ENCODE peak calls at places on chromosomes 13 and 19, in four cellular contexts. Q, J, D and A are unnamed samples.

GRCh38 chr19:39307233-39307821 is 11.1 kb downstream of the IFNL1 start:
- DNase-seq in J (peak; percentile 53), Q (no peak), D (peak; percentile 4), A (no peak)

GRCh38 chr19:55311797-55312196 is 13.3 kb downstream of the TMEM150B start:
- DNase-seq in D (no peak), J (no peak), Q (no peak), A (no peak)

GRCh38 chr13:47539317-47539716 is 461.8 kb downstream of the SUCLA2 start:
- DNase-seq in Q (no peak), J (no peak), D (no peak), A (no peak)

GRCh38 chr19:15583346-15583745 is 31.7 kb upstream of the CYP4F8 start:
- DNase-seq in D (no peak), J (no peak), Q (no peak), A (no peak)

GRCh38 chr13:101979825-101980224 is 422.0 kb downstream of the FGF14 start:
- DNase-seq in D (no peak), Q (no peak), J (no peak), A (no peak)

GRCh38 chr19:50300814-50301606 is 28.2 kb downstream of the KCNC3 start:
- DNase-seq in J (peak; percentile 19), D (no peak), Q (peak; percentile 51), A (no peak)

GRCh38 chr19:18379803-18380747 is 5.9 kb upstream of the GDF15 start:
- DNase-seq in Q (peak; percentile 73), D (no peak), J (peak; percentile 80), A (no peak)

GRCh38 chr19:29855087-29855486 is 43.3 kb downstream of the CCNE1 start:
- DNase-seq in Q (no peak), J (no peak), D (no peak), A (no peak)

GRCh38 chr13:32314968-32315254 is 252 bp downstream of the ZAR1L start:
- DNase-seq in D (peak; percentile 58), J (no peak), Q (peak; percentile 27), A (peak; percentile 16)

DNA sequence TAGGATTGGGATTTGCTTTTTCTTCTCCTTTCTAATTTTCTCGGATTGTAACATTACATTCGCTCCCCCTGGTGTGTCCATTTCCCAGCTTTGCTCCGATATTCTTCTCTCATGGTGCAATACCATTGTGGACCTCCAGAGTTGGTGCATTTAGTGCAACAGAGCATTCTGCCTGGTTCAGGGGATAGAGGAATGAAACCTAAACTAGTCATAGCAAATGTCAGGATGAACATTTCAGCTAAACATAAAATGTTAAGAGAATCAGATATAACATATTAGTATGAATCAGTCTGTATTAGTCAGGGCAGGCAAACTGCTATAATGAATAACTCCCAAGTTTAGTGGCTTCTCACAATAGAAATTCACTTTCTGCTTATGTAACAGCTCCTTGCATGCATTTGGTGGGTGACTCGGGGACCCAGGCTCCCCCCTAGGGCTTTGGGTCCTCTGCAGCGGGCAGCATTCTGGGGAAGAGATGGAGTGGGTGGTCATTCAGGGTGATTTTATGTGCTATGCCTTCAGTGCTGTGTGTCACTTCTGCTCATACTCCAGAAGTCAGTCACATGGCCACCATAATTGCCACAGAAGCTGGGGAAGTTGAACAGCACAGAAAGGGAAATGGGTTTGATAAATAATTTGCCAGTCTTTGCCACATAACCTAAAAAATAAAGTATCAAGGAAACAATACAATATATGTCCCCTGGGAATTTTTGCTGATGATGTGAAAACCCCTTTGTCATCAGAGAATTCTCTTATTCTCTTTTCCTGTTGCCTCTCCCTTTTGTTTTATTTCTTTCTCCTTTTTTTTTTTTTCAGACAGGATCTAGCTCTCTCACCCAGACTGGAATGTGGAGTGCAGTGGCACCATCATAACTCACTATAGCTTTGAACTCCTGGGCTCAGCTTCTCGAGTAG is 111.0 kb downstream of the HSPH1 start:
- DNase-seq in D (no peak), Q (no peak), J (no peak), A (no peak)
- TF ChIP-seq CTCF in D (no peak), Q (peak; percentile 51), J (no peak), A (peak; percentile 27)

GRCh38 chr19:35960432-35960972 is 24.3 kb downstream of the LRFN3 start:
- DNase-seq in Q (no peak), J (no peak), D (no peak), A (no peak)

GRCh38 chr19:35955881-35956634 is 19.9 kb downstream of the LRFN3 start:
- DNase-seq in J (no peak), Q (no peak), D (no peak), A (no peak)

GRCh38 chr19:35959968-35960320 is 23.8 kb downstream of the LRFN3 start:
- DNase-seq in J (no peak), Q (no peak), D (no peak), A (no peak)

GRCh38 chr19:35958660-35959039 is 22.5 kb downstream of the LRFN3 start:
- DNase-seq in D (no peak), Q (no peak), J (no peak), A (no peak)

GRCh38 chr19:35959040-35959967 is 23.1 kb downstream of the LRFN3 start:
- DNase-seq in Q (no peak), D (peak; percentile 62), J (no peak), A (no peak)
- TF ChIP-seq CTCF in Q (no peak), D (peak; percentile 68), J (no peak), A (peak; percentile 40)

GRCh38 chr13:99434258-99434788 is 66.9 kb upstream of the TM9SF2 start:
- DNase-seq in J (no peak), D (no peak), Q (no peak), A (peak; percentile 77)
- TF ChIP-seq CTCF in J (no peak), D (no peak), Q (no peak), A (peak; percentile 36)

GRCh38 chr19:41428481-41428859 is 1.3 kb upstream of the B3GNT8 start:
- DNase-seq in J (no peak), D (no peak), Q (no peak), A (no peak)
- TF ChIP-seq CTCF in J (no peak), D (no peak), Q (no peak), A (no peak)

GRCh38 chr19:4057913-4058695 is 8.6 kb downstream of the ZBTB7A start:
- DNase-seq in J (peak; percentile 88), Q (no peak), D (no peak), A (no peak)
- TF ChIP-seq CTCF in J (no peak), Q (peak; percentile 11), D (no peak), A (no peak)

GRCh38 chr13:67369895-67370660 is 139.9 kb upstream of the PCDH9 start:
- DNase-seq in J (no peak), D (no peak), Q (peak; percentile 83), A (no peak)

GRCh38 chr13:67367385-67367784 is 137.2 kb upstream of the PCDH9 start:
- DNase-seq in D (no peak), Q (no peak), J (no peak), A (no peak)

GRCh38 chr13:67366533-67366932 is 136.4 kb upstream of the PCDH9 start:
- DNase-seq in Q (peak; percentile 3), D (no peak), J (no peak), A (no peak)
- TF ChIP-seq CTCF in Q (peak; percentile 9), D (no peak), J (no peak), A (no peak)